ENCODE peak calls at places on chromosomes 11 and 22, in ten cellular contexts. U is ovary; H is fibroblast of lung; M is AG09309; B is cardiac fibroblast; Z is A549; O is stomach; V is IMR-90; X is CD4-positive, alpha-beta memory T cell; S is effector memory CD4-positive, alpha-beta T cell. E is an unnamed sample.

GRCh38 chr22:28442951-28443876 is 236.4 kb downstream of the TTC28 start:
- DNase-seq in U (peak), H (peak), M (no peak), B (peak), Z (no peak), O (peak), V (peak), X (no peak), S (no peak), E (peak)

GRCh38 chr11:67056267-67056639 is 394 bp upstream of the RHOD start:
- DNase-seq in U (no peak), H (no peak), M (no peak), B (no peak), Z (no peak), O (no peak), V (no peak), X (no peak), S (no peak), E (no peak)

GRCh38 chr11:36254739-36255138 is 34.5 kb downstream of the COMMD9 start:
- DNase-seq in U (no peak), H (peak), M (no peak), B (peak), Z (peak), O (no peak), V (peak), X (no peak), S (no peak), E (no peak)

GRCh38 chr11:64018310-64018709 is 17.4 kb upstream of the FLRT1 start:
- DNase-seq in U (no peak), H (no peak), M (no peak), B (no peak), Z (no peak), O (peak), V (no peak), X (no peak), S (no peak), E (no peak)

GRCh38 chr22:32723632-32724031 is 77.9 kb upstream of the TIMP3 start:
- DNase-seq in U (no peak), H (peak), M (peak), B (peak), Z (no peak), O (peak), V (peak), X (peak), S (no peak), E (no peak)

GRCh38 chr22:19477321-19478085 is 1.5 kb downstream of the UFD1 start:
- DNase-seq in U (no peak), H (peak), M (no peak), B (peak), Z (no peak), O (no peak), V (peak), X (peak), S (no peak), E (no peak)

GRCh38 chr22:47138898-47139789 is 376.7 kb downstream of the TBC1D22A start:
- DNase-seq in U (no peak), H (peak), M (no peak), B (no peak), Z (no peak), O (no peak), V (no peak), X (no peak), S (no peak), E (no peak)

GRCh38 chr11:120337133-120337895 is 1.1 kb downstream of the ARHGEF12 start:
- DNase-seq in U (peak), H (peak), M (no peak), B (no peak), Z (no peak), O (no peak), V (no peak), X (no peak), S (no peak), E (peak)

GRCh38 chr11:69868003-69868865 is 49.0 kb upstream of the FGF3 start:
- DNase-seq in U (no peak), H (no peak), M (no peak), B (no peak), Z (no peak), O (no peak), V (no peak), X (no peak), S (no peak), E (no peak)

GRCh38 chr11:115678942-115679341 is 174.7 kb upstream of the CADM1 start:
- DNase-seq in U (no peak), H (peak), M (no peak), B (no peak), Z (peak), O (no peak), V (no peak), X (no peak), S (no peak), E (no peak)

GRCh38 chr11:2541881-2542361 is 97.1 kb downstream of the KCNQ1 start:
- DNase-seq in U (no peak), H (no peak), M (no peak), B (no peak), Z (no peak), O (no peak), V (no peak), X (no peak), S (no peak), E (no peak)

GRCh38 chr11:45305874-45306623 is 19.9 kb upstream of the SYT13 start:
- DNase-seq in U (no peak), H (no peak), M (no peak), B (no peak), Z (no peak), O (no peak), V (no peak), X (no peak), S (no peak), E (no peak)

GRCh38 chr22:41193829-41194228 is 11.3 kb upstream of the L3MBTL2 start:
- DNase-seq in U (no peak), H (no peak), M (no peak), B (no peak), Z (no peak), O (no peak), V (no peak), X (no peak), S (no peak), E (no peak)

GRCh38 chr11:125627236-125627910 is 2.4 kb downstream of the CHEK1 start:
- DNase-seq in U (no peak), H (peak), M (no peak), B (peak), Z (no peak), O (no peak), V (peak), X (no peak), S (no peak), E (no peak)

GRCh38 chr22:40176921-40177737 is 596 bp upstream of the TNRC6B start:
- DNase-seq in U (peak), H (peak), M (no peak), B (peak), Z (peak), O (peak), V (peak), X (peak), S (peak), E (no peak)

DNA sequence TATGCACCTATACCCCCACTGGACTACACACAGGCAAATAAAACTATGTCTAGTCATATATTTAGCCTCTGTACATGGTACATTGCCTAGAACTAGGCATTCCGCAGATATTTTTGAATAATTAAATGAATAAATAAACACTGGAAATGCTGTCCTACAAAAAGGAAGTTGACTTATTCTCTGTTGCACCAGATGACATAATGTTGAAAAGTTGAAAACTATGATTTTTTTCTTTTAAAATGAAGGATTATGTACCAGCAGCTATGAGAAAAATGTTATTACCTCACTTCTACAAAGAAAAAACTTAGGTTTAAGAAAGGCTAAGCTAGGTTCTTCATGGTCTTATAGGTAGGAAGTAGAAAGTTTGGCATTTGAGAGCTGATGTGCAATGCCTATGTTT is 856.6 kb downstream of the METTL15 start:
- DNase-seq in U (no peak), H (no peak), M (no peak), B (peak), Z (no peak), O (no peak), V (peak), X (no peak), S (no peak), E (no peak)
- H3K4me3 ChIP-seq in U (no peak), H (no peak), M (no peak), B (no peak), Z (no peak), O (no peak), V (no peak), X (no peak), S (no peak), E (no peak)

DNA sequence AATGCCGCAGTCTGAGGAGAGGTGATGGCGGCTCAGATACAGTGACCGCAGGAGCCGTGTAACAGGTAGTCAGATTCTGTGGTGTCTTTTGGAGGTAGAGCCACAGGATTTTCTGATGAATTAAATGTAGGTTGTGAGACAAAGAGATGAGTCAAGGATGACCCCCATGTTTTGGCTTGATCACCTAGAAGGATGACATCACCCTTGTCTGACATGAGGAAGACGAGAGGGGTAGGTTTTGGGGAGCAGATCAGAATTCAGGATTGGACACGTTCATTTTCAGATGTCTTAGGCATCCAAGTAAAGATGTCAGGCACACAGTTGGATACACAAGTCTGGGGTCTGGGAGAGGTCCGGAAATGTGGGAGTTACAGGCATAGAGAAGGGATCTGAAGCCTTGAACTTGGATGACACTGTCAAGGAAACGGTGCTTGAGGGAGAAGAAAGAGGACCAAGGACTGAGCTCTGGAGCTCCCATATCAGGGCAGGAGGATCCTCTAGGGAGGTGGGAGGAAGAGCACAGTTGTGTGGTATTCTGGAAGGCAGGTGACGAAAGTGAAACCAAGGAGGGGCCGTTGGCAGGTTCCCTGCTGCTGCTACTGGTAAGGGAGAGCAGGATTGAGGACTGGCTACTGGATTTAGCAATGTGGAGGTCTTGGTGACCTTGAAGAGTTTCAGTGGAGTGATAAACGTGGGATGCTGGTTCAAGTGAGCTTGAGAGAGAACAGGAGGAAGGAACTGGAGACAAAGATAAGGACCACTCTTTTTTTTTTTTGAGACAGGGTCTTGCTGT is 12.6 kb upstream of the GDPD5 start:
- DNase-seq in U (no peak), H (no peak), M (no peak), B (no peak), Z (no peak), O (no peak), V (no peak), X (no peak), S (no peak), E (no peak)
- H3K4me3 ChIP-seq in U (no peak), H (no peak), M (no peak), B (no peak), Z (no peak), O (no peak), V (no peak), X (no peak), S (no peak), E (no peak)

DNA sequence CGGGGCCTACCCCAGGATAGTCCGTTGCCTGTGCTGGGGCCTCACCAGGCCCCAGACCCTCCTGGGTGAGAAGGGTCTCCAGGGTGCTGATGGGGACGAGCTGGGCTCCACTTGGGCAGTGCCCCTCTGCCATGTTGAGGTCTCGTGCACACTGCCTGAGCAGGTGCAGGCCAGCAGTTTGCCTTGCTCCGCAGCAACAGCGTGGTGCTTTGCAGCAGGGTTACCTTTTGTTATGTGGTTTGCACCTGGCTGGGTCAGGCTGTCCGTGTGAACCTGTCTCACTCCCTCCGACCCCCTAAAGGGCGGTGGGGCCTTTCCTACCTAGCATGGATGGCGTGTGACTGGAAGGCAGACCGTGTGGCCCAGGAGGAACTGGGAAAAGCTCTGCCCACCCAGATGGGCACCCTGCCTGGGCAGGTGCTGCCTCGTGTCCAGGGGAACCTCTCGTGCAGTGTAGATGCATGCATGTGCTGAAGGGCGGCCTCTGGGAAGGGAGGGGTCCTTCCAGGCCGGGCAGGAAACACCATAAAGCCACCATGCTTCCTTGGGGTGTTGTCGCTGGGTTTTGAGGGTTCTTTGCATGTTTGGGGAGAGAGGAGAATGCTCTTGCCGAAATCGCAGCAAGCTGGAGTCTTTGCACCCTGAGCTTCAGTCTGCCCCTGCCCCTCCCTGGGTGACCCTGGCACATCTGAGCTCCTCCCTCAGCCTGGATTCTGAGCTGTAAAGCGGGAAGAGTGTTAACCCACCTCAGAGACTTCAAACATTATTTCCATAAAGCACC is 75.4 kb upstream of the PPARA start:
- DNase-seq in U (no peak), H (no peak), M (no peak), B (peak), Z (no peak), O (peak), V (no peak), X (no peak), S (no peak), E (no peak)
- H3K4me3 ChIP-seq in U (peak), H (peak), M (peak), B (peak), Z (peak), O (peak), V (peak), X (no peak), S (no peak), E (peak)

GRCh38 chr22:37887610-37888378 is 18.3 kb upstream of the MICALL1 start:
- DNase-seq in U (peak), H (peak), M (peak), B (peak), Z (peak), O (no peak), V (peak), X (no peak), S (no peak), E (no peak)

GRCh38 chr22:37880668-37881440 is 25.2 kb upstream of the MICALL1 start:
- DNase-seq in U (no peak), H (peak), M (no peak), B (peak), Z (no peak), O (no peak), V (peak), X (no peak), S (no peak), E (no peak)

DNA sequence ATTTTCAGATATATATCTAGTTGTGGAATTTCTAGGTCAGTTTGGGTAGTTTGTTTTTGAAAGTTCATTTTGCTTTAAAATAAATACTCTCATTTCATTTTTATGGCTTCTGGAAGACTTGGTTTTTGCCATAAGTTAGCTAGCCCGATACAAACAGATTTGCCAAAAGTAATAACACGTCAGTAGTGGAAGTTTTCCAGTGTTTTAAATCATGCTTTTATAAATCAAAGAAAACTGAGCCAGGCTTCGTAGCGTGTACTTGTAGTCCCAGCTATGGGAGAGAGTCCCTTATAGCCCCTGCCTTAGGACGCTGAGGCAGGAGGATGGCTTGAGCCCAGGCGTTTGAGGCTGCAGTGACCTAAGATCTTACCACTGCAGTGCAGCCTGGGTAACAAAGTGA is 21.7 kb upstream of the MICALL1 start:
- DNase-seq in U (no peak), H (peak), M (no peak), B (no peak), Z (no peak), O (no peak), V (peak), X (no peak), S (no peak), E (no peak)
- H3K4me3 ChIP-seq in U (no peak), H (no peak), M (no peak), B (no peak), Z (no peak), O (no peak), V (no peak), X (no peak), S (no peak), E (no peak)

DNA sequence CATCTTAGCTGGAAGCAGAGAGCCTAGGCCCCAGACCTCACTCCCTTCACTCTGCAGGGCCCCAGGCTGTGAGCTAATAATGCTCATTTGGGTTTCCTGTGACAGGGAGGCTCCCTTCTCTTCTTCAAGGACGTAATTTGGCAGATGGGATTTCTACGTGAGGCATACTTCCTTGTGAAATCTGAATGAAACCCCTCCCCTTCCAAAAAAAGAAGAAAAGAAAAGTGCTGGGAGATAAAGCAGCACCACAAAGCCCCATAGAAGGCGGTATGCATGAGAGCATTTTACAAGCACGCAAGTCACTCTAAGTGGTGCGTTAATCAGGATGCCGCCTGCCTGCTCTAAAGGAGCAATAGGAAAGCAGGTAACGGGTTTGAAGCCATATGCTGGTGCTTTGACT is 5.7 kb downstream of the P2RX3 start:
- DNase-seq in U (no peak), H (no peak), M (no peak), B (no peak), Z (no peak), O (no peak), V (no peak), X (no peak), S (no peak), E (no peak)
- H3K4me3 ChIP-seq in U (no peak), H (no peak), M (no peak), B (no peak), Z (no peak), O (no peak), V (no peak), X (no peak), S (no peak), E (no peak)

GRCh38 chr11:132060546-132060945 is 690.1 kb downstream of the NTM start:
- DNase-seq in U (no peak), H (no peak), M (no peak), B (no peak), Z (no peak), O (no peak), V (peak), X (no peak), S (no peak), E (no peak)
- H3K4me3 ChIP-seq in U (no peak), H (no peak), M (no peak), B (no peak), Z (no peak), O (no peak), V (no peak), X (no peak), S (no peak), E (no peak)

E was measured in thoracic aorta.